ENCODE peak calls at places on chromosomes 11 and 22, in five cellular contexts. E, L, C, H and W are unnamed samples.

GRCh38 chr11:119062779-119063178 is 4.8 kb upstream of the VPS11 start:
- DNase-seq in E (no peak), L (no peak), C (no peak), H (no peak), W (no peak)

GRCh38 chr11:109858152-109858551 is 235.0 kb upstream of the ZC3H12C start:
- DNase-seq in E (no peak), L (no peak), C (no peak), H (no peak), W (no peak)

GRCh38 chr22:36884314-36885158 is 23.7 kb downstream of the NCF4 start:
- DNase-seq in E (no peak), L (no peak), C (no peak), H (peak), W (no peak)

GRCh38 chr22:26835929-26836528 is 178.6 kb downstream of the MIAT start:
- DNase-seq in E (peak), L (peak), C (peak), H (peak), W (peak)

GRCh38 chr22:20550851-20551744 is 43.7 kb downstream of the MED15 start:
- DNase-seq in E (peak), L (no peak), C (peak), H (no peak), W (no peak)

GRCh38 chr11:32331098-32331497 is 104.2 kb downstream of the WT1 start:
- DNase-seq in E (no peak), L (no peak), C (no peak), H (no peak), W (no peak)

GRCh38 chr22:49827307-49827852 is 293 bp downstream of the BRD1 start:
- DNase-seq in E (peak), L (no peak), C (no peak), H (no peak), W (no peak)

GRCh38 chr11:18727499-18728236 is 1.7 kb upstream of the IGSF22 start:
- DNase-seq in E (peak), L (no peak), C (peak), H (peak), W (peak)

GRCh38 chr11:34585870-34586654 is 34.8 kb upstream of the EHF start:
- DNase-seq in E (peak), L (no peak), C (no peak), H (peak), W (peak)

GRCh38 chr22:44345872-44346271 is 33.1 kb upstream of the SHISAL1 start:
- DNase-seq in E (no peak), L (no peak), C (no peak), H (no peak), W (no peak)

GRCh38 chr22:30824096-30824495 is 129.4 kb downstream of the OSBP2 start:
- DNase-seq in E (no peak), L (no peak), C (no peak), H (no peak), W (no peak)

GRCh38 chr11:131819845-131820244 is 449.4 kb downstream of the NTM start:
- DNase-seq in E (no peak), L (no peak), C (no peak), H (no peak), W (no peak)

GRCh38 chr11:127003260-127003981 is 2.9 kb upstream of the KIRREL3 start:
- DNase-seq in E (peak), L (no peak), C (peak), H (peak), W (peak)

GRCh38 chr11:8055836-8056526 is 25.0 kb upstream of the TUB start:
- DNase-seq in E (no peak), L (no peak), C (no peak), H (no peak), W (no peak)

GRCh38 chr11:118953265-118953664 is 2.8 kb upstream of the UPK2 start:
- DNase-seq in E (peak), L (no peak), C (peak), H (no peak), W (peak)

GRCh38 chr11:90364527-90364926 is 141.7 kb upstream of the CHORDC1 start:
- DNase-seq in E (no peak), L (no peak), C (no peak), H (no peak), W (no peak)
- H2BK12ac ChIP-seq in E (no peak), L (no peak), C (no peak), H (no peak), W (no peak)

DNA sequence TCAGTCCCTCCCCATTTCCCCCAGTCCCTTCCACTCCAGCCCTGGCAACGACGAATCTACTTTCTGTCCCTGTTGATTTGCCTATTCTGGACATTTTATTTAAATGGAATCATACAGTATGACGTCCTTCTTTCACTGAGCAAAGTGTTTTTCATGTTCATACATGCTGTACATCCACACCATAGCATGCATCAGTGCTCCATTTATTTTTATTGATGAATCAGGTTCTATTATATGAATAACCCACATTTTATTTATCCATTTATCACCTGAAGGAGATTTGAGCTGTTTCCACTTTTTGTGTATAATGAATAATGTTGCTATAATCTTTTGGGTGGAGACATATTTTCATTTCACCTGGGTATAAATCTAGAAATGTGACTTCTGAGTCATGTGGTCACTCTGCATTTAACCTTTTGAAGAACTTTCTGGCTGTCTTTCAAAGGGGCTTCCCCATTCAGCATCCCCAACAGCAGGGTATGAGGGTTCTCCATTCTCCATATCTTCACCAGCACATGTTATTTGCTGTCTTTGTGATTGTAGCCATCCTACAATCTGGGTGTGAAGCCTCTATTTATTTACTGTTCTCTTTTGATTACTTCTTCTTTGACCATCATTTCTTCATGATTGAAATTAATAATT is 531.7 kb downstream of the ETS1 start:
- DNase-seq in E (no peak), L (no peak), C (no peak), H (no peak), W (no peak)
- H4K8ac ChIP-seq in E (no peak), L (no peak), C (no peak), H (no peak), W (no peak)

GRCh38 chr11:2076441-2076840 is 62.7 kb downstream of the IGF2 start:
- DNase-seq in E (no peak), L (no peak), C (no peak), H (no peak), W (no peak)
- H2BK12ac ChIP-seq in E (no peak), L (no peak), C (no peak), H (peak), W (no peak)

DNA sequence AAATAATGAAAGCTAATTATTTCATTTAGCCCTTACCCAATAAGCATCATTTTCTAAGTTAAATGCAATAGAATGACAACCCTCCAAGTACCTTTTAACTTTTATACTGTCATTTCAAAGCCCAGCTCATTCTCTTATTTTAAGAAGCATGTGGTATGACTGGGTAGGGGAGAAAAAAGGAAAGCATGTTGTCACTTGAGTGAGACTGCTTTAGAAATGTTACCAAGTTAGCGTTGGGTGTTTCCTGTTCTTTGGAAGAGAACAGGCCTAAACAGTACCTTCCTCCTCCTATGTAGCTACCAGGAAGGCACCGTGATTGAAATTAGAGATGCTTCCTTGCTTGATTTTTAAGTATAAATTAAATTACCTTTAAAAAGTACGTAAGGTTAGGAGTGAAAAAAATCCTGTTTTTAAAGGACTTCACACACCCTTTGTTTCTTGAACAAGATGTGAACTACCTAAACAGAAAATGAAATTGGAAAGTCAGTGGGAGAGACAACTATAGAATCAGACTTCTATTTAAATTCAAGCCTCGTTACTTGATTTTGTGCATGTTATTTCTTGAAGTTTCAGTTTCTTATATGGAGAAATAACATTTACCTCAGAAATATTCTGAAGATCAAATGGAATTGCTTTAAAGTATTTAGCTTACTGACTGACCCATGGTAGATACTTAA is 741 bp upstream of the CNTF start:
- DNase-seq in E (no peak), L (no peak), C (no peak), H (no peak), W (no peak)
- H4K8ac ChIP-seq in E (no peak), L (no peak), C (no peak), H (no peak), W (no peak)

DNA sequence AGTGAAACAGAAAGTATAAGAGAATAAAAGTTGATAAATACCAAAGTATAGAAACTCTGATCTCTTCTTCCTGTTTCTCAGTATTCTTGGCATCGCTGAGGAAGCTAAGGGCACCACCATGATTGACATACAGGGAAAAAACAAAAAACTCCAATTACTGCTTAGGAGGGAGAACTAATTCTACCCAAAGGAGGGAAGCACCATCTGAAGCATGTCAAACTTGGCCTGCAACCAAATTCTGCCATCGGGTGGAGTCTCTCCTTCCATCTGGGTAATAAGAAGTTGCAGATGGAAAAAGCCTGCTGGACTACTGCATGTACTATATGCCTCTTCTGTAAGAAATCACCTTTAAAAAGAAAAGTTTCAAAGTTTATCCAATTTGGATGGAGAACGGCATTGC is 30.5 kb upstream of the PPP2R1B start:
- DNase-seq in E (no peak), L (no peak), C (no peak), H (peak), W (no peak)
- H2BK12ac ChIP-seq in E (no peak), L (no peak), C (no peak), H (no peak), W (no peak)